ENCODE peak calls at places on chromosomes 3 and 15, in eight cellular contexts. One of them, this sample, is unnamed.

GRCh38 chr3:149299938-149300791 is 33.3 kb downstream of the TM4SF18 start:
- DNase-seq in germinal center: no peak
- DNase-seq in lower lobe of right lung: no peak
- DNase-seq in AML-193: peak; percentile 77
- DNase-seq in A549: peak; percentile 65
- DNase-seq in left cardiac atrium: no peak
- DNase-seq in tibial nerve: no peak
- DNase-seq in CD8-positive, alpha-beta memory T cell: no peak
- DNase-seq in this sample: peak; percentile 3

GRCh38 chr3:120418866-120419490 is 31.8 kb downstream of the FSTL1 start:
- DNase-seq in germinal center: peak; percentile 47
- DNase-seq in lower lobe of right lung: peak; percentile 57
- DNase-seq in AML-193: peak; percentile 84
- DNase-seq in A549: peak; percentile 63
- DNase-seq in left cardiac atrium: peak; percentile 50
- DNase-seq in tibial nerve: no peak
- DNase-seq in CD8-positive, alpha-beta memory T cell: no peak
- DNase-seq in this sample: no peak

GRCh38 chr15:89964555-89964954 is 36.6 kb upstream of the ZNF710 start:
- DNase-seq in germinal center: no peak
- DNase-seq in lower lobe of right lung: no peak
- DNase-seq in AML-193: no peak
- DNase-seq in A549: no peak
- DNase-seq in left cardiac atrium: no peak
- DNase-seq in tibial nerve: no peak
- DNase-seq in CD8-positive, alpha-beta memory T cell: no peak
- DNase-seq in this sample: no peak

GRCh38 chr3:40780341-40780800 is 255.6 kb downstream of the ZNF621 start:
- DNase-seq in germinal center: no peak
- DNase-seq in lower lobe of right lung: peak; percentile 78
- DNase-seq in AML-193: no peak
- DNase-seq in A549: no peak
- DNase-seq in left cardiac atrium: peak; percentile 80
- DNase-seq in tibial nerve: peak; percentile 76
- DNase-seq in CD8-positive, alpha-beta memory T cell: no peak
- DNase-seq in this sample: no peak

GRCh38 chr3:55485208-55485791 is 1.8 kb downstream of the WNT5A start:
- DNase-seq in germinal center: peak; percentile 85
- DNase-seq in lower lobe of right lung: peak; percentile 84
- DNase-seq in AML-193: no peak
- DNase-seq in A549: peak; percentile 53
- DNase-seq in left cardiac atrium: peak; percentile 85
- DNase-seq in tibial nerve: no peak
- DNase-seq in CD8-positive, alpha-beta memory T cell: no peak
- DNase-seq in this sample: no peak

GRCh38 chr3:187889601-187890404 is 144.5 kb upstream of the BCL6 start:
- DNase-seq in germinal center: peak; percentile 35
- DNase-seq in lower lobe of right lung: no peak
- DNase-seq in AML-193: peak; percentile 69
- DNase-seq in A549: no peak
- DNase-seq in left cardiac atrium: no peak
- DNase-seq in tibial nerve: peak; percentile 19
- DNase-seq in CD8-positive, alpha-beta memory T cell: no peak
- DNase-seq in this sample: no peak

GRCh38 chr3:99684678-99685077 is 46.3 kb downstream of the COL8A1 start:
- DNase-seq in germinal center: no peak
- DNase-seq in lower lobe of right lung: no peak
- DNase-seq in AML-193: no peak
- DNase-seq in A549: no peak
- DNase-seq in left cardiac atrium: no peak
- DNase-seq in tibial nerve: no peak
- DNase-seq in CD8-positive, alpha-beta memory T cell: no peak
- DNase-seq in this sample: no peak

GRCh38 chr15:96276438-96277210 is 53.9 kb upstream of the NR2F2 start:
- DNase-seq in germinal center: no peak
- DNase-seq in lower lobe of right lung: no peak
- DNase-seq in AML-193: no peak
- DNase-seq in A549: no peak
- DNase-seq in left cardiac atrium: no peak
- DNase-seq in tibial nerve: no peak
- DNase-seq in CD8-positive, alpha-beta memory T cell: no peak
- DNase-seq in this sample: no peak

GRCh38 chr3:177357352-177358084 is 160.2 kb upstream of the TBL1XR1 start:
- DNase-seq in germinal center: peak; percentile 50
- DNase-seq in lower lobe of right lung: no peak
- DNase-seq in AML-193: peak; percentile 92
- DNase-seq in A549: peak; percentile 44
- DNase-seq in left cardiac atrium: peak; percentile 61
- DNase-seq in tibial nerve: no peak
- DNase-seq in CD8-positive, alpha-beta memory T cell: no peak
- DNase-seq in this sample: peak; percentile 34

GRCh38 chr3:70308760-70309159 is 3.7 kb downstream of the MDFIC2 start:
- DNase-seq in germinal center: no peak
- DNase-seq in lower lobe of right lung: no peak
- DNase-seq in AML-193: no peak
- DNase-seq in A549: no peak
- DNase-seq in left cardiac atrium: no peak
- DNase-seq in tibial nerve: no peak
- DNase-seq in CD8-positive, alpha-beta memory T cell: no peak
- DNase-seq in this sample: no peak

GRCh38 chr3:146395164-146395563 is 74.2 kb downstream of the PLSCR2 start:
- DNase-seq in germinal center: no peak
- DNase-seq in lower lobe of right lung: no peak
- DNase-seq in AML-193: no peak
- DNase-seq in A549: no peak
- DNase-seq in left cardiac atrium: no peak
- DNase-seq in tibial nerve: no peak
- DNase-seq in CD8-positive, alpha-beta memory T cell: no peak
- DNase-seq in this sample: no peak

GRCh38 chr3:155983834-155984474 is 113.5 kb downstream of the GMPS start:
- DNase-seq in germinal center: no peak
- DNase-seq in lower lobe of right lung: no peak
- DNase-seq in AML-193: no peak
- DNase-seq in A549: no peak
- DNase-seq in left cardiac atrium: no peak
- DNase-seq in tibial nerve: no peak
- DNase-seq in CD8-positive, alpha-beta memory T cell: no peak
- DNase-seq in this sample: no peak

GRCh38 chr3:29280675-29281264 is at the start of gene RBMS3:
- DNase-seq in germinal center: peak; percentile 2
- DNase-seq in lower lobe of right lung: peak; percentile 85
- DNase-seq in AML-193: peak; percentile 40
- DNase-seq in A549: peak; percentile 70
- DNase-seq in left cardiac atrium: peak; percentile 89
- DNase-seq in tibial nerve: peak; percentile 80
- DNase-seq in CD8-positive, alpha-beta memory T cell: no peak
- DNase-seq in this sample: no peak

GRCh38 chr3:55882006-55882405 is 394.9 kb upstream of the WNT5A start:
- DNase-seq in germinal center: no peak
- DNase-seq in lower lobe of right lung: no peak
- DNase-seq in AML-193: no peak
- DNase-seq in A549: no peak
- DNase-seq in left cardiac atrium: no peak
- DNase-seq in tibial nerve: no peak
- DNase-seq in CD8-positive, alpha-beta memory T cell: no peak
- DNase-seq in this sample: no peak

GRCh38 chr3:134651347-134652041 is 672 bp upstream of the KY start:
- DNase-seq in germinal center: no peak
- DNase-seq in lower lobe of right lung: no peak
- DNase-seq in AML-193: no peak
- DNase-seq in A549: no peak
- DNase-seq in left cardiac atrium: no peak
- DNase-seq in tibial nerve: no peak
- DNase-seq in CD8-positive, alpha-beta memory T cell: no peak
- DNase-seq in this sample: no peak

GRCh38 chr3:17054301-17054700 is 169.5 kb downstream of the PLCL2 start:
- DNase-seq in germinal center: no peak
- DNase-seq in lower lobe of right lung: no peak
- DNase-seq in AML-193: no peak
- DNase-seq in A549: no peak
- DNase-seq in left cardiac atrium: no peak
- DNase-seq in tibial nerve: no peak
- DNase-seq in CD8-positive, alpha-beta memory T cell: no peak
- DNase-seq in this sample: no peak

GRCh38 chr3:114089675-114090074 is 33.1 kb downstream of the QTRT2 start:
- DNase-seq in germinal center: no peak
- DNase-seq in lower lobe of right lung: no peak
- DNase-seq in AML-193: no peak
- DNase-seq in A549: no peak
- DNase-seq in left cardiac atrium: no peak
- DNase-seq in tibial nerve: no peak
- DNase-seq in CD8-positive, alpha-beta memory T cell: no peak
- DNase-seq in this sample: no peak

GRCh38 chr15:35953424-35953823 is 407.5 kb upstream of the DPH6 start:
- DNase-seq in germinal center: no peak
- DNase-seq in lower lobe of right lung: no peak
- DNase-seq in AML-193: no peak
- DNase-seq in A549: no peak
- DNase-seq in left cardiac atrium: no peak
- DNase-seq in tibial nerve: no peak
- DNase-seq in CD8-positive, alpha-beta memory T cell: no peak
- DNase-seq in this sample: no peak

GRCh38 chr3:122786067-122786466 is 7.6 kb downstream of the HSPBAP1 start:
- DNase-seq in germinal center: no peak
- DNase-seq in lower lobe of right lung: no peak
- DNase-seq in AML-193: no peak
- DNase-seq in A549: no peak
- DNase-seq in left cardiac atrium: no peak
- DNase-seq in tibial nerve: no peak
- DNase-seq in CD8-positive, alpha-beta memory T cell: no peak
- DNase-seq in this sample: no peak

GRCh38 chr15:27725733-27726132 is 373.4 kb downstream of the OCA2 start:
- DNase-seq in germinal center: no peak
- DNase-seq in lower lobe of right lung: no peak
- DNase-seq in AML-193: no peak
- DNase-seq in A549: no peak
- DNase-seq in left cardiac atrium: no peak
- DNase-seq in tibial nerve: no peak
- DNase-seq in CD8-positive, alpha-beta memory T cell: no peak
- DNase-seq in this sample: no peak